ENCODE peak calls at places on chromosomes 4 and X, in six cellular contexts. One of them, this sample, is unnamed.

GRCh38 chr4:42401171-42401570 is 3.9 kb downstream of the SHISA3 start:
- DNase-seq in natural killer cell treated with Interleukin-12 subunit alpha and Interleukin-12 subunit beta and Interleukin-15 and Interleukin-18, amount 100 ng/mL, for 72 hours: no peak
- DNase-seq in kidney tubule cell: peak
- DNase-seq in fibroblast of gingiva: no peak
- DNase-seq in upper lobe of right lung: no peak
- DNase-seq in stimulated activated CD4-positive, alpha-beta T cell treated with anti-CD3 and anti-CD28 coated beads, Interleukin-2, amount 100 ng/mL, for 48 hours: no peak
- DNase-seq in this sample: peak

GRCh38 chrX:110317079-110317819 is 636 bp downstream of the AMMECR1 start:
- DNase-seq in natural killer cell treated with Interleukin-12 subunit alpha and Interleukin-12 subunit beta and Interleukin-15 and Interleukin-18, amount 100 ng/mL, for 72 hours: no peak
- DNase-seq in kidney tubule cell: no peak
- DNase-seq in fibroblast of gingiva: no peak
- DNase-seq in upper lobe of right lung: peak
- DNase-seq in stimulated activated CD4-positive, alpha-beta T cell treated with anti-CD3 and anti-CD28 coated beads, Interleukin-2, amount 100 ng/mL, for 48 hours: peak
- DNase-seq in this sample: peak

GRCh38 chr4:145533011-145533410 is 51.4 kb downstream of the SMAD1 start:
- DNase-seq in natural killer cell treated with Interleukin-12 subunit alpha and Interleukin-12 subunit beta and Interleukin-15 and Interleukin-18, amount 100 ng/mL, for 72 hours: no peak
- DNase-seq in kidney tubule cell: peak
- DNase-seq in fibroblast of gingiva: no peak
- DNase-seq in upper lobe of right lung: no peak
- DNase-seq in stimulated activated CD4-positive, alpha-beta T cell treated with anti-CD3 and anti-CD28 coated beads, Interleukin-2, amount 100 ng/mL, for 48 hours: no peak
- DNase-seq in this sample: peak

GRCh38 chr4:15875663-15876460 is 62.7 kb downstream of the FGFBP1 start:
- DNase-seq in natural killer cell treated with Interleukin-12 subunit alpha and Interleukin-12 subunit beta and Interleukin-15 and Interleukin-18, amount 100 ng/mL, for 72 hours: no peak
- DNase-seq in kidney tubule cell: peak
- DNase-seq in fibroblast of gingiva: no peak
- DNase-seq in upper lobe of right lung: no peak
- DNase-seq in stimulated activated CD4-positive, alpha-beta T cell treated with anti-CD3 and anti-CD28 coated beads, Interleukin-2, amount 100 ng/mL, for 48 hours: no peak
- DNase-seq in this sample: no peak

GRCh38 chr4:121308328-121308663 is 72.5 kb downstream of the QRFPR start:
- DNase-seq in natural killer cell treated with Interleukin-12 subunit alpha and Interleukin-12 subunit beta and Interleukin-15 and Interleukin-18, amount 100 ng/mL, for 72 hours: no peak
- DNase-seq in kidney tubule cell: peak
- DNase-seq in fibroblast of gingiva: no peak
- DNase-seq in upper lobe of right lung: no peak
- DNase-seq in stimulated activated CD4-positive, alpha-beta T cell treated with anti-CD3 and anti-CD28 coated beads, Interleukin-2, amount 100 ng/mL, for 48 hours: no peak
- DNase-seq in this sample: no peak

GRCh38 chr4:66872696-66873095 is 672.6 kb downstream of the CENPC start:
- DNase-seq in natural killer cell treated with Interleukin-12 subunit alpha and Interleukin-12 subunit beta and Interleukin-15 and Interleukin-18, amount 100 ng/mL, for 72 hours: no peak
- DNase-seq in kidney tubule cell: no peak
- DNase-seq in fibroblast of gingiva: no peak
- DNase-seq in upper lobe of right lung: no peak
- DNase-seq in stimulated activated CD4-positive, alpha-beta T cell treated with anti-CD3 and anti-CD28 coated beads, Interleukin-2, amount 100 ng/mL, for 48 hours: no peak
- DNase-seq in this sample: no peak

GRCh38 chr4:62457356-62457755 is 1257.2 kb downstream of the ADGRL3 start:
- DNase-seq in natural killer cell treated with Interleukin-12 subunit alpha and Interleukin-12 subunit beta and Interleukin-15 and Interleukin-18, amount 100 ng/mL, for 72 hours: no peak
- DNase-seq in kidney tubule cell: no peak
- DNase-seq in fibroblast of gingiva: no peak
- DNase-seq in upper lobe of right lung: no peak
- DNase-seq in stimulated activated CD4-positive, alpha-beta T cell treated with anti-CD3 and anti-CD28 coated beads, Interleukin-2, amount 100 ng/mL, for 48 hours: no peak
- DNase-seq in this sample: peak

GRCh38 chr4:102449751-102450352 is 51.3 kb upstream of the NFKB1 start:
- DNase-seq in natural killer cell treated with Interleukin-12 subunit alpha and Interleukin-12 subunit beta and Interleukin-15 and Interleukin-18, amount 100 ng/mL, for 72 hours: peak
- DNase-seq in kidney tubule cell: peak
- DNase-seq in fibroblast of gingiva: peak
- DNase-seq in upper lobe of right lung: no peak
- DNase-seq in stimulated activated CD4-positive, alpha-beta T cell treated with anti-CD3 and anti-CD28 coated beads, Interleukin-2, amount 100 ng/mL, for 48 hours: peak
- DNase-seq in this sample: peak

GRCh38 chrX:115972717-115973116 is 197.8 kb upstream of the AGTR2 start:
- DNase-seq in natural killer cell treated with Interleukin-12 subunit alpha and Interleukin-12 subunit beta and Interleukin-15 and Interleukin-18, amount 100 ng/mL, for 72 hours: no peak
- DNase-seq in kidney tubule cell: no peak
- DNase-seq in fibroblast of gingiva: no peak
- DNase-seq in upper lobe of right lung: no peak
- DNase-seq in stimulated activated CD4-positive, alpha-beta T cell treated with anti-CD3 and anti-CD28 coated beads, Interleukin-2, amount 100 ng/mL, for 48 hours: no peak
- DNase-seq in this sample: peak

GRCh38 chr4:149409186-149410056 is 406.2 kb downstream of the IQCM start:
- DNase-seq in natural killer cell treated with Interleukin-12 subunit alpha and Interleukin-12 subunit beta and Interleukin-15 and Interleukin-18, amount 100 ng/mL, for 72 hours: no peak
- DNase-seq in kidney tubule cell: peak
- DNase-seq in fibroblast of gingiva: peak
- DNase-seq in upper lobe of right lung: no peak
- DNase-seq in stimulated activated CD4-positive, alpha-beta T cell treated with anti-CD3 and anti-CD28 coated beads, Interleukin-2, amount 100 ng/mL, for 48 hours: no peak
- DNase-seq in this sample: peak